ENCODE peak calls at places on chromosomes 11 and 22, in nine cellular contexts. B, D, C, R, A, K, H, F and G are unnamed samples.

GRCh38 chr22:40000171-40000570 is 5.4 kb downstream of the FAM83F start:
- DNase-seq in H (no peak), B (no peak), C (no peak), R (no peak), K (no peak), F (no peak), D (no peak), A (no peak), G (no peak)

GRCh38 chr11:43987384-43988039 is 45.1 kb downstream of the C11orf96 start:
- DNase-seq in B (no peak), F (no peak), K (no peak), C (peak; percentile 76), D (peak; percentile 45), H (no peak), R (no peak), A (no peak), G (no peak)

GRCh38 chr22:32340437-32340836 is 17.2 kb upstream of the RFPL3 start:
- DNase-seq in H (no peak), B (no peak), K (no peak), A (no peak), C (no peak), R (no peak), F (no peak), D (peak; percentile 3), G (peak; percentile 65)

GRCh38 chr11:74533421-74533820 is 39.9 kb upstream of the LIPT2 start:
- DNase-seq in H (no peak), R (no peak), D (no peak), F (no peak), A (no peak), C (no peak), B (no peak), K (no peak), G (peak; percentile 29)

GRCh38 chr11:12963789-12964536 is 45.2 kb upstream of the RASSF10 start:
- DNase-seq in R (peak; percentile 72), B (peak; percentile 59), C (peak; percentile 70), F (peak; percentile 21), D (peak; percentile 79), A (peak; percentile 49), K (peak; percentile 44), H (no peak), G (peak; percentile 82)

GRCh38 chr22:30426395-30427353 is 1.1 kb downstream of the MTFP1 start:
- DNase-seq in H (peak; percentile 76), A (peak; percentile 46), D (peak; percentile 92), C (peak; percentile 72), B (peak; percentile 88), F (peak; percentile 64), K (peak; percentile 76), R (peak; percentile 54), G (peak; percentile 79)

GRCh38 chr11:95108671-95109551 is 19.3 kb downstream of the ENDOD1 start:
- DNase-seq in K (no peak), R (no peak), A (no peak), C (peak; percentile 84), F (no peak), D (no peak), H (no peak), B (no peak), G (no peak)

GRCh38 chr11:24661313-24661712 is 164.5 kb downstream of the LUZP2 start:
- DNase-seq in D (no peak), K (no peak), R (no peak), F (no peak), A (no peak), C (no peak), B (no peak), H (no peak), G (no peak)

GRCh38 chr11:112241486-112241885 is 15.3 kb downstream of the PTS start:
- DNase-seq in A (no peak), H (no peak), B (no peak), C (no peak), F (no peak), R (no peak), D (no peak), K (no peak), G (no peak)

GRCh38 chr11:128324051-128324481 is 263.3 kb downstream of the ETS1 start:
- DNase-seq in F (no peak), D (no peak), K (no peak), R (no peak), B (peak; percentile 32), C (no peak), A (no peak), H (no peak), G (no peak)

GRCh38 chr22:39209756-39210155 is 35.0 kb downstream of the PDGFB start:
- DNase-seq in A (no peak), C (no peak), F (no peak), D (no peak), B (no peak), R (no peak), K (no peak), H (no peak), G (no peak)

GRCh38 chr11:29518389-29519174 is 498.2 kb downstream of the KCNA4 start:
- DNase-seq in H (no peak), C (peak; percentile 35), R (no peak), D (no peak), F (no peak), K (no peak), B (no peak), A (no peak), G (no peak)

GRCh38 chr22:39598017-39598965 is 27.7 kb downstream of the CACNA1I start:
- DNase-seq in A (peak; percentile 62), H (peak; percentile 30), C (no peak), F (peak; percentile 43), B (peak; percentile 65), R (peak; percentile 68), K (peak; percentile 62), D (peak; percentile 78), G (no peak)

GRCh38 chr11:111730031-111730430 is 36.2 kb downstream of the PPP2R1B start:
- DNase-seq in K (no peak), R (no peak), B (no peak), C (no peak), A (no peak), F (no peak), D (no peak), H (no peak), G (no peak)

GRCh38 chr11:57377098-57377497 is 3.9 kb downstream of the PRG3 start:
- DNase-seq in D (no peak), F (no peak), H (no peak), R (no peak), K (no peak), A (no peak), B (no peak), C (no peak), G (no peak)

GRCh38 chr22:50696799-50697561 is 24.4 kb downstream of the SHANK3 start:
- DNase-seq in K (no peak), A (no peak), F (no peak), D (no peak), H (no peak), C (no peak), B (no peak), R (peak; percentile 50), G (no peak)

GRCh38 chr22:45441158-45441557 is 27.7 kb downstream of the RIBC2 start:
- DNase-seq in F (no peak), K (no peak), D (peak; percentile 35), A (no peak), R (peak; percentile 26), H (no peak), B (no peak), C (peak; percentile 45), G (no peak)

GRCh38 chr22:38189104-38189503 is 7.5 kb upstream of the PLA2G6 start:
- DNase-seq in D (no peak), H (no peak), C (no peak), B (no peak), R (no peak), A (no peak), K (no peak), F (no peak), G (no peak)

GRCh38 chr11:706957-707816 is 1.2 kb downstream of the EPS8L2 start:
- DNase-seq in F (no peak), R (no peak), A (no peak), B (no peak), K (no peak), H (no peak), D (peak; percentile 56), C (peak; percentile 61), G (peak; percentile 70)

GRCh38 chr11:47003180-47003877 is 66.8 kb downstream of the CSTPP1 start:
- DNase-seq in A (no peak), B (no peak), D (no peak), H (no peak), R (no peak), F (no peak), K (no peak), C (no peak), G (no peak)

GRCh38 chr11:9076661-9077060 is 14.7 kb downstream of the SCUBE2 start:
- DNase-seq in H (no peak), K (no peak), R (no peak), F (no peak), A (no peak), B (no peak), D (no peak), C (no peak), G (no peak)

GRCh38 chr11:83147895-83148294 is 9.0 kb upstream of the PCF11 start:
- DNase-seq in H (no peak), F (no peak), R (no peak), D (no peak), A (no peak), B (no peak), K (no peak), C (peak; percentile 30), G (no peak)

GRCh38 chr22:42805998-42806481 is 51.0 kb downstream of the ARFGAP3 start:
- DNase-seq in D (peak; percentile 25), H (no peak), R (no peak), A (no peak), K (no peak), C (peak; percentile 17), B (no peak), F (no peak), G (no peak)

GRCh38 chr22:17237031-17237668 is 17.9 kb upstream of the ADA2 start:
- DNase-seq in R (no peak), H (no peak), D (no peak), B (no peak), K (no peak), C (no peak), A (no peak), F (no peak), G (no peak)

GRCh38 chr22:32444068-32444467 is 20.2 kb downstream of the BPIFC start:
- DNase-seq in C (peak; percentile 33), B (peak; percentile 16), D (no peak), A (no peak), R (no peak), K (no peak), H (no peak), F (no peak), G (no peak)

GRCh38 chr22:48678171-48679135 is 1149.2 kb downstream of the BRD1 start:
- DNase-seq in F (no peak), K (no peak), D (no peak), B (no peak), A (no peak), C (no peak), R (no peak), H (no peak), G (no peak)

GRCh38 chr11:70531281-70532065 is 133.1 kb downstream of the CTTN start:
- DNase-seq in R (no peak), C (no peak), F (no peak), H (no peak), B (peak; percentile 2), A (no peak), D (no peak), K (no peak), G (no peak)

GRCh38 chr11:89067264-89067663 is 1.5 kb upstream of the GRM5 start:
- DNase-seq in A (no peak), K (no peak), H (no peak), C (no peak), D (no peak), R (no peak), F (no peak), B (no peak), G (no peak)

GRCh38 chr11:58770627-58771457 is 39.1 kb upstream of the GLYAT start:
- DNase-seq in F (no peak), C (peak; percentile 94), H (no peak), K (no peak), A (no peak), D (no peak), R (no peak), B (no peak), G (no peak)

GRCh38 chr11:120212259-120212888 is 1.5 kb downstream of the OAF start:
- DNase-seq in A (no peak), K (no peak), D (no peak), B (no peak), H (no peak), R (no peak), F (no peak), C (peak; percentile 59), G (no peak)